ENCODE peak calls at places on chromosomes 7 and 10, in four cellular contexts. H is heart right ventricle, F is HTR-8/SVneo, W is NCI-H2081. T is an unnamed sample.
A peak's percentile ranks its signal among the peaks of the same experiment; 100 is the strongest.

GRCh38 chr10:132634947-132635271 is 97.3 kb downstream of the INPP5A start:
- DNase-seq in H (no peak), F (no peak), W (no peak), T (peak; percentile 9)

GRCh38 chr7:55521543-55522267 is 50.6 kb downstream of the VOPP1 start:
- DNase-seq in H (no peak), F (no peak), W (no peak), T (no peak)

GRCh38 chr7:138226001-138226476 is 149.8 kb downstream of the AKR1D1 start:
- DNase-seq in H (no peak), F (peak; percentile 9), W (peak; percentile 34), T (no peak)

GRCh38 chr10:101986277-101986971 is 69.5 kb downstream of the ARMH3 start:
- DNase-seq in H (peak; percentile 41), F (no peak), W (no peak), T (peak; percentile 73)

GRCh38 chr10:95814011-95814727 is 58.2 kb downstream of the ENTPD1 start:
- DNase-seq in H (no peak), F (peak; percentile 43), W (no peak), T (no peak)

GRCh38 chr10:112815238-112816032 is 134.6 kb upstream of the TCF7L2 start:
- DNase-seq in H (no peak), F (peak; percentile 48), W (no peak), T (no peak)

GRCh38 chr7:129657363-129657762 is 45.8 kb downstream of the NRF1 start:
- DNase-seq in H (no peak), F (no peak), W (no peak), T (no peak)

GRCh38 chr7:142313528-142313927 is 55.7 kb upstream of the PRSS58 start:
- DNase-seq in H (no peak), F (no peak), W (no peak), T (no peak)

GRCh38 chr7:133530682-133531081 is 277.8 kb downstream of the EXOC4 start:
- DNase-seq in H (no peak), F (no peak), W (no peak), T (no peak)

GRCh38 chr10:97865488-97865887 is 15.8 kb downstream of the GOLGA7B start:
- DNase-seq in H (no peak), F (no peak), W (no peak), T (no peak)

GRCh38 chr10:47409171-47409865 is 25.2 kb upstream of the ZNF488 start:
- DNase-seq in H (no peak), F (no peak), W (no peak), T (peak; percentile 56)

GRCh38 chr10:61942997-61943457 is 41.5 kb downstream of the ARID5B start:
- DNase-seq in H (no peak), F (peak; percentile 23), W (no peak), T (no peak)

GRCh38 chr7:23472974-23473847 is 2.9 kb upstream of the IGF2BP3 start:
- DNase-seq in H (no peak), F (no peak), W (peak; percentile 53), T (no peak)

GRCh38 chr7:95011156-95011928 is 103.9 kb downstream of the PPP1R9A start:
- DNase-seq in H (no peak), F (no peak), W (no peak), T (no peak)

GRCh38 chr10:34905200-34905927 is 90.3 kb upstream of the PARD3 start:
- DNase-seq in H (no peak), F (no peak), W (no peak), T (no peak)

GRCh38 chr10:28805390-28805789 is 128.1 kb downstream of the BAMBI start:
- DNase-seq in H (no peak), F (no peak), W (no peak), T (no peak)

GRCh38 chr10:17059197-17059688 is 70.4 kb downstream of the CUBN start:
- DNase-seq in H (no peak), F (peak; percentile 58), W (no peak), T (no peak)

GRCh38 chr7:130369110-130369711 is 11.1 kb upstream of the CPA1 start:
- DNase-seq in H (no peak), F (peak; percentile 62), W (no peak), T (no peak)

GRCh38 chr10:100579691-100580090 is 43.9 kb downstream of the HIF1AN start:
- DNase-seq in H (no peak), F (no peak), W (no peak), T (no peak)

GRCh38 chr7:54811016-54811924 is 52.3 kb upstream of the SEC61G start:
- DNase-seq in H (no peak), F (peak; percentile 42), W (no peak), T (no peak)